ENCODE peak calls at places on chromosomes 16 and 17, in ten cellular contexts. B is upper lobe of left lung, H is K562, X is breast epithelium, R is NB4, F is GM12891, Y is ovary, S is A549, E is H54, P is heart left ventricle. G is an unnamed sample.

GRCh38 chr17:74790206-74791066 is 14.3 kb upstream of the NAT9 start:
- DNase-seq in B (no peak), H (no peak), X (no peak), R (no peak), F (no peak), Y (no peak), S (no peak), E (no peak), P (no peak), G (no peak)

GRCh38 chr16:49150341-49150740 is 131.3 kb downstream of the CBLN1 start:
- DNase-seq in B (no peak), H (no peak), X (no peak), R (no peak), F (no peak), Y (no peak), S (no peak), E (no peak), P (no peak), G (no peak)

GRCh38 chr16:87003414-87003755 is 313.8 kb downstream of the C16orf95 start:
- DNase-seq in B (no peak), H (no peak), X (no peak), R (no peak), F (no peak), Y (no peak), S (no peak), E (no peak), P (no peak), G (no peak)

GRCh38 chr16:11211061-11211976 is 44.7 kb downstream of the SOCS1 start:
- DNase-seq in B (no peak), H (no peak), X (no peak), R (no peak), F (no peak), Y (no peak), S (no peak), E (no peak), P (no peak), G (no peak)

GRCh38 chr17:72343911-72344310 is 223.1 kb downstream of the SOX9 start:
- DNase-seq in B (no peak), H (no peak), X (no peak), R (no peak), F (no peak), Y (no peak), S (no peak), E (no peak), P (no peak), G (no peak)

GRCh38 chr16:2737238-2737605 is 15.2 kb upstream of the SRRM2 start:
- DNase-seq in B (no peak), H (no peak), X (no peak), R (no peak), F (no peak), Y (no peak), S (no peak), E (no peak), P (peak; percentile 31), G (no peak)

GRCh38 chr16:3745751-3746355 is 28.5 kb upstream of the TRAP1 start:
- DNase-seq in B (no peak), H (no peak), X (no peak), R (no peak), F (no peak), Y (no peak), S (no peak), E (no peak), P (no peak), G (no peak)

GRCh38 chr17:8021565-8022357 is 17.1 kb upstream of the ALOX15B start:
- DNase-seq in B (no peak), H (no peak), X (no peak), R (no peak), F (no peak), Y (no peak), S (no peak), E (no peak), P (no peak), G (no peak)

GRCh38 chr16:54242199-54242598 is 44.4 kb downstream of the IRX3 start:
- DNase-seq in B (no peak), H (peak; percentile 51), X (no peak), R (peak; percentile 58), F (no peak), Y (no peak), S (no peak), E (no peak), P (no peak), G (peak; percentile 2)

GRCh38 chr17:81831957-81832607 is 1.0 kb downstream of the MCRIP1 start:
- DNase-seq in B (no peak), H (no peak), X (no peak), R (peak; percentile 84), F (no peak), Y (no peak), S (no peak), E (no peak), P (no peak), G (peak; percentile 45)

GRCh38 chr17:41705271-41705991 is 6.7 kb upstream of the GAST start:
- DNase-seq in B (no peak), H (no peak), X (no peak), R (no peak), F (no peak), Y (peak; percentile 71), S (no peak), E (no peak), P (no peak), G (no peak)

GRCh38 chr16:85573696-85574641 is 39.2 kb upstream of the GSE1 start:
- DNase-seq in B (peak; percentile 85), H (peak; percentile 78), X (peak; percentile 43), R (no peak), F (no peak), Y (peak; percentile 78), S (no peak), E (no peak), P (peak; percentile 89), G (peak; percentile 59)

GRCh38 chr16:3938843-3939624 is 58.5 kb upstream of the CREBBP start:
- DNase-seq in B (peak; percentile 94), H (peak; percentile 86), X (no peak), R (peak; percentile 73), F (peak; percentile 85), Y (peak; percentile 78), S (peak; percentile 86), E (peak; percentile 72), P (peak; percentile 88), G (peak; percentile 67)

GRCh38 chr16:12158428-12158827 is 181.9 kb downstream of the SNX29 start:
- DNase-seq in B (no peak), H (no peak), X (no peak), R (no peak), F (no peak), Y (no peak), S (no peak), E (peak; percentile 51), P (no peak), G (no peak)

GRCh38 chr17:32915108-32915700 is 12.7 kb upstream of the TMEM98 start:
- DNase-seq in B (no peak), H (no peak), X (no peak), R (no peak), F (no peak), Y (no peak), S (no peak), E (no peak), P (no peak), G (peak; percentile 56)

GRCh38 chr17:67491678-67492019 is 114.6 kb downstream of the PITPNC1 start:
- DNase-seq in B (no peak), H (no peak), X (no peak), R (no peak), F (no peak), Y (no peak), S (no peak), E (no peak), P (no peak), G (no peak)

GRCh38 chr16:66618588-66618987 is 14.1 kb downstream of the CMTM3 start:
- DNase-seq in B (no peak), H (no peak), X (no peak), R (no peak), F (no peak), Y (peak; percentile 34), S (no peak), E (peak; percentile 82), P (no peak), G (no peak)

GRCh38 chr16:30535106-30535776 is 583 bp upstream of the ZNF747 start:
- DNase-seq in B (no peak), H (no peak), X (no peak), R (no peak), F (no peak), Y (no peak), S (no peak), E (no peak), P (no peak), G (no peak)
- TF ChIP-seq POLR2A in B (no peak), H (peak; percentile 90), X (peak; percentile 52), R (no peak), F (peak; percentile 86), Y (no peak), S (no peak), E (no peak), P (no peak), G (peak; percentile 73)

GRCh38 chr17:79085154-79085920 is 10.7 kb downstream of the ENGASE start:
- DNase-seq in B (peak; percentile 83), H (no peak), X (no peak), R (no peak), F (no peak), Y (no peak), S (no peak), E (no peak), P (peak; percentile 47), G (no peak)
- TF ChIP-seq POLR2A in B (no peak), H (no peak), X (no peak), R (no peak), F (no peak), Y (no peak), S (no peak), E (no peak), P (no peak), G (no peak)

GRCh38 chr17:50113624-50114320 is 16.2 kb downstream of the SAMD14 start:
- DNase-seq in B (peak; percentile 57), H (no peak), X (no peak), R (no peak), F (no peak), Y (peak; percentile 53), S (no peak), E (no peak), P (no peak), G (no peak)
- TF ChIP-seq POLR2A in B (no peak), H (no peak), X (no peak), R (no peak), F (no peak), Y (no peak), S (no peak), E (no peak), P (no peak), G (no peak)

GRCh38 chr16:84180519-84181140 is 6.2 kb downstream of the TAF1C start:
- DNase-seq in B (peak; percentile 64), H (peak; percentile 42), X (no peak), R (no peak), F (no peak), Y (no peak), S (no peak), E (no peak), P (no peak), G (no peak)

GRCh38 chr16:84182680-84183571 is 3.9 kb downstream of the TAF1C start:
- DNase-seq in B (peak; percentile 54), H (no peak), X (no peak), R (no peak), F (no peak), Y (no peak), S (no peak), E (no peak), P (no peak), G (no peak)

GRCh38 chr16:84182104-84182503 is 4.8 kb downstream of the TAF1C start:
- DNase-seq in B (peak; percentile 71), H (no peak), X (no peak), R (no peak), F (no peak), Y (no peak), S (no peak), E (no peak), P (no peak), G (no peak)

GRCh38 chr16:84179612-84180320 is 7.1 kb downstream of the TAF1C start:
- DNase-seq in B (peak; percentile 72), H (no peak), X (no peak), R (no peak), F (no peak), Y (no peak), S (no peak), E (no peak), P (no peak), G (no peak)

GRCh38 chr16:84181144-84181915 is 5.5 kb downstream of the TAF1C start:
- DNase-seq in B (peak; percentile 81), H (no peak), X (no peak), R (no peak), F (no peak), Y (no peak), S (no peak), E (no peak), P (no peak), G (no peak)
- TF ChIP-seq POLR2A in B (no peak), H (no peak), X (no peak), R (no peak), F (no peak), Y (no peak), S (no peak), E (no peak), P (no peak), G (no peak)